ENCODE peak calls at places on chromosome 21, in ten cellular contexts. One of them, this sample, is unnamed.

GRCh38 chr21:29973258-29973657 is 33.5 kb upstream of the GRIK1 start:
- DNase-seq in stimulated activated naive CD4-positive, alpha-beta T cell treated with Interleukin-2 at 50 U/mL for 16 hours: no peak
- DNase-seq in psoas muscle: no peak
- DNase-seq in GM03348: no peak
- DNase-seq in C1 segment of cervical spinal cord: no peak
- DNase-seq in activated T-cell treated with anti-CD3 and anti-CD28 coated beads, Interleukin-2, amount 50 U/mL, for 48 hours: no peak
- DNase-seq in NCI-H1694 treated with DMSO at 0.1 percent for 48 hours: no peak
- DNase-seq in posterior cingulate gyrus: no peak
- DNase-seq in iPS DF 19.7: no peak
- DNase-seq in heart right ventricle: no peak
- DNase-seq in this sample: no peak

GRCh38 chr21:34603710-34604057 is 11.2 kb downstream of the RCAN1 start:
- DNase-seq in psoas muscle: no peak
- DNase-seq in stimulated activated naive CD4-positive, alpha-beta T cell treated with Interleukin-2 at 50 U/mL for 16 hours: no peak
- DNase-seq in posterior cingulate gyrus: no peak
- DNase-seq in heart right ventricle: no peak
- DNase-seq in GM03348: no peak
- DNase-seq in C1 segment of cervical spinal cord: no peak
- DNase-seq in NCI-H1694 treated with DMSO at 0.1 percent for 48 hours: no peak
- DNase-seq in iPS DF 19.7: no peak
- DNase-seq in activated T-cell treated with anti-CD3 and anti-CD28 coated beads, Interleukin-2, amount 50 U/mL, for 48 hours: no peak
- DNase-seq in this sample: no peak

GRCh38 chr21:44800971-44801467 is 601 bp downstream of the UBE2G2 start:
- DNase-seq in activated T-cell treated with anti-CD3 and anti-CD28 coated beads, Interleukin-2, amount 50 U/mL, for 48 hours: no peak
- DNase-seq in stimulated activated naive CD4-positive, alpha-beta T cell treated with Interleukin-2 at 50 U/mL for 16 hours: no peak
- DNase-seq in posterior cingulate gyrus: no peak
- DNase-seq in psoas muscle: no peak
- DNase-seq in iPS DF 19.7: no peak
- DNase-seq in heart right ventricle: no peak
- DNase-seq in C1 segment of cervical spinal cord: no peak
- DNase-seq in NCI-H1694 treated with DMSO at 0.1 percent for 48 hours: peak
- DNase-seq in GM03348: peak
- DNase-seq in this sample: peak

GRCh38 chr21:44485254-44485793 is 30.0 kb downstream of the LRRC3 start:
- DNase-seq in heart right ventricle: no peak
- DNase-seq in GM03348: no peak
- DNase-seq in activated T-cell treated with anti-CD3 and anti-CD28 coated beads, Interleukin-2, amount 50 U/mL, for 48 hours: peak
- DNase-seq in posterior cingulate gyrus: no peak
- DNase-seq in psoas muscle: no peak
- DNase-seq in stimulated activated naive CD4-positive, alpha-beta T cell treated with Interleukin-2 at 50 U/mL for 16 hours: no peak
- DNase-seq in NCI-H1694 treated with DMSO at 0.1 percent for 48 hours: no peak
- DNase-seq in iPS DF 19.7: peak
- DNase-seq in C1 segment of cervical spinal cord: no peak
- DNase-seq in this sample: peak

GRCh38 chr21:14361958-14362357 is 21.0 kb downstream of the HSPA13 start:
- DNase-seq in psoas muscle: no peak
- DNase-seq in stimulated activated naive CD4-positive, alpha-beta T cell treated with Interleukin-2 at 50 U/mL for 16 hours: no peak
- DNase-seq in activated T-cell treated with anti-CD3 and anti-CD28 coated beads, Interleukin-2, amount 50 U/mL, for 48 hours: no peak
- DNase-seq in GM03348: peak
- DNase-seq in C1 segment of cervical spinal cord: no peak
- DNase-seq in posterior cingulate gyrus: no peak
- DNase-seq in NCI-H1694 treated with DMSO at 0.1 percent for 48 hours: no peak
- DNase-seq in heart right ventricle: no peak
- DNase-seq in iPS DF 19.7: no peak
- DNase-seq in this sample: no peak

GRCh38 chr21:17371470-17371869 is 141.4 kb upstream of the CXADR start:
- DNase-seq in C1 segment of cervical spinal cord: no peak
- DNase-seq in iPS DF 19.7: no peak
- DNase-seq in heart right ventricle: no peak
- DNase-seq in psoas muscle: no peak
- DNase-seq in posterior cingulate gyrus: no peak
- DNase-seq in GM03348: peak
- DNase-seq in stimulated activated naive CD4-positive, alpha-beta T cell treated with Interleukin-2 at 50 U/mL for 16 hours: no peak
- DNase-seq in NCI-H1694 treated with DMSO at 0.1 percent for 48 hours: no peak
- DNase-seq in activated T-cell treated with anti-CD3 and anti-CD28 coated beads, Interleukin-2, amount 50 U/mL, for 48 hours: no peak
- DNase-seq in this sample: no peak

GRCh38 chr21:41142051-41142795 is 25.7 kb upstream of the BACE2 start:
- DNase-seq in activated T-cell treated with anti-CD3 and anti-CD28 coated beads, Interleukin-2, amount 50 U/mL, for 48 hours: no peak
- DNase-seq in C1 segment of cervical spinal cord: no peak
- DNase-seq in stimulated activated naive CD4-positive, alpha-beta T cell treated with Interleukin-2 at 50 U/mL for 16 hours: no peak
- DNase-seq in GM03348: peak
- DNase-seq in iPS DF 19.7: no peak
- DNase-seq in heart right ventricle: peak
- DNase-seq in NCI-H1694 treated with DMSO at 0.1 percent for 48 hours: peak
- DNase-seq in posterior cingulate gyrus: no peak
- DNase-seq in psoas muscle: peak
- DNase-seq in this sample: peak

GRCh38 chr21:45310446-45310845 is 22.8 kb upstream of the POFUT2 start:
- DNase-seq in iPS DF 19.7: no peak
- DNase-seq in posterior cingulate gyrus: no peak
- DNase-seq in GM03348: no peak
- DNase-seq in psoas muscle: no peak
- DNase-seq in NCI-H1694 treated with DMSO at 0.1 percent for 48 hours: no peak
- DNase-seq in activated T-cell treated with anti-CD3 and anti-CD28 coated beads, Interleukin-2, amount 50 U/mL, for 48 hours: no peak
- DNase-seq in stimulated activated naive CD4-positive, alpha-beta T cell treated with Interleukin-2 at 50 U/mL for 16 hours: no peak
- DNase-seq in heart right ventricle: no peak
- DNase-seq in C1 segment of cervical spinal cord: no peak
- DNase-seq in this sample: no peak

GRCh38 chr21:44905016-44905724 is 15.5 kb downstream of the ITGB2 start:
- DNase-seq in psoas muscle: peak
- DNase-seq in stimulated activated naive CD4-positive, alpha-beta T cell treated with Interleukin-2 at 50 U/mL for 16 hours: no peak
- DNase-seq in iPS DF 19.7: no peak
- DNase-seq in heart right ventricle: no peak
- DNase-seq in activated T-cell treated with anti-CD3 and anti-CD28 coated beads, Interleukin-2, amount 50 U/mL, for 48 hours: no peak
- DNase-seq in C1 segment of cervical spinal cord: no peak
- DNase-seq in NCI-H1694 treated with DMSO at 0.1 percent for 48 hours: no peak
- DNase-seq in GM03348: no peak
- DNase-seq in posterior cingulate gyrus: no peak
- DNase-seq in this sample: no peak

GRCh38 chr21:36575306-36575705 is 95.4 kb upstream of the CLDN14 start:
- DNase-seq in stimulated activated naive CD4-positive, alpha-beta T cell treated with Interleukin-2 at 50 U/mL for 16 hours: no peak
- DNase-seq in NCI-H1694 treated with DMSO at 0.1 percent for 48 hours: no peak
- DNase-seq in activated T-cell treated with anti-CD3 and anti-CD28 coated beads, Interleukin-2, amount 50 U/mL, for 48 hours: no peak
- DNase-seq in heart right ventricle: no peak
- DNase-seq in psoas muscle: no peak
- DNase-seq in iPS DF 19.7: no peak
- DNase-seq in C1 segment of cervical spinal cord: no peak
- DNase-seq in GM03348: no peak
- DNase-seq in posterior cingulate gyrus: no peak
- DNase-seq in this sample: no peak

GRCh38 chr21:45098867-45099266 is 24.5 kb downstream of the ADARB1 start:
- DNase-seq in NCI-H1694 treated with DMSO at 0.1 percent for 48 hours: peak
- DNase-seq in psoas muscle: no peak
- DNase-seq in C1 segment of cervical spinal cord: no peak
- DNase-seq in stimulated activated naive CD4-positive, alpha-beta T cell treated with Interleukin-2 at 50 U/mL for 16 hours: no peak
- DNase-seq in activated T-cell treated with anti-CD3 and anti-CD28 coated beads, Interleukin-2, amount 50 U/mL, for 48 hours: no peak
- DNase-seq in GM03348: peak
- DNase-seq in posterior cingulate gyrus: no peak
- DNase-seq in heart right ventricle: no peak
- DNase-seq in iPS DF 19.7: no peak
- DNase-seq in this sample: no peak

GRCh38 chr21:21921410-21922232 is 923.4 kb downstream of the NCAM2 start:
- DNase-seq in NCI-H1694 treated with DMSO at 0.1 percent for 48 hours: no peak
- DNase-seq in C1 segment of cervical spinal cord: no peak
- DNase-seq in posterior cingulate gyrus: no peak
- DNase-seq in activated T-cell treated with anti-CD3 and anti-CD28 coated beads, Interleukin-2, amount 50 U/mL, for 48 hours: no peak
- DNase-seq in iPS DF 19.7: no peak
- DNase-seq in psoas muscle: no peak
- DNase-seq in stimulated activated naive CD4-positive, alpha-beta T cell treated with Interleukin-2 at 50 U/mL for 16 hours: no peak
- DNase-seq in heart right ventricle: no peak
- DNase-seq in GM03348: peak
- DNase-seq in this sample: no peak

GRCh38 chr21:35529141-35529863 is 480.2 kb upstream of the RUNX1 start:
- DNase-seq in C1 segment of cervical spinal cord: no peak
- DNase-seq in GM03348: peak
- DNase-seq in activated T-cell treated with anti-CD3 and anti-CD28 coated beads, Interleukin-2, amount 50 U/mL, for 48 hours: no peak
- DNase-seq in stimulated activated naive CD4-positive, alpha-beta T cell treated with Interleukin-2 at 50 U/mL for 16 hours: no peak
- DNase-seq in heart right ventricle: no peak
- DNase-seq in posterior cingulate gyrus: no peak
- DNase-seq in NCI-H1694 treated with DMSO at 0.1 percent for 48 hours: no peak
- DNase-seq in iPS DF 19.7: no peak
- DNase-seq in psoas muscle: no peak
- DNase-seq in this sample: no peak

GRCh38 chr21:31693222-31693621 is 33.7 kb downstream of the SOD1 start:
- DNase-seq in activated T-cell treated with anti-CD3 and anti-CD28 coated beads, Interleukin-2, amount 50 U/mL, for 48 hours: no peak
- DNase-seq in NCI-H1694 treated with DMSO at 0.1 percent for 48 hours: no peak
- DNase-seq in iPS DF 19.7: no peak
- DNase-seq in GM03348: no peak
- DNase-seq in stimulated activated naive CD4-positive, alpha-beta T cell treated with Interleukin-2 at 50 U/mL for 16 hours: no peak
- DNase-seq in heart right ventricle: no peak
- DNase-seq in psoas muscle: no peak
- DNase-seq in posterior cingulate gyrus: no peak
- DNase-seq in C1 segment of cervical spinal cord: no peak
- DNase-seq in this sample: no peak

GRCh38 chr21:44300262-44300959 is 558 bp downstream of the PFKL start:
- DNase-seq in GM03348: peak
- DNase-seq in activated T-cell treated with anti-CD3 and anti-CD28 coated beads, Interleukin-2, amount 50 U/mL, for 48 hours: peak
- DNase-seq in iPS DF 19.7: no peak
- DNase-seq in NCI-H1694 treated with DMSO at 0.1 percent for 48 hours: no peak
- DNase-seq in C1 segment of cervical spinal cord: no peak
- DNase-seq in stimulated activated naive CD4-positive, alpha-beta T cell treated with Interleukin-2 at 50 U/mL for 16 hours: peak
- DNase-seq in psoas muscle: peak
- DNase-seq in heart right ventricle: peak
- DNase-seq in posterior cingulate gyrus: peak
- DNase-seq in this sample: peak

GRCh38 chr21:41107602-41108001 is 60.4 kb upstream of the BACE2 start:
- DNase-seq in NCI-H1694 treated with DMSO at 0.1 percent for 48 hours: no peak
- DNase-seq in iPS DF 19.7: no peak
- DNase-seq in posterior cingulate gyrus: no peak
- DNase-seq in GM03348: no peak
- DNase-seq in psoas muscle: no peak
- DNase-seq in stimulated activated naive CD4-positive, alpha-beta T cell treated with Interleukin-2 at 50 U/mL for 16 hours: no peak
- DNase-seq in activated T-cell treated with anti-CD3 and anti-CD28 coated beads, Interleukin-2, amount 50 U/mL, for 48 hours: no peak
- DNase-seq in C1 segment of cervical spinal cord: no peak
- DNase-seq in heart right ventricle: no peak
- DNase-seq in this sample: no peak

GRCh38 chr21:43935711-43936110 is 70.7 kb downstream of the AGPAT3 start:
- DNase-seq in psoas muscle: no peak
- DNase-seq in heart right ventricle: no peak
- DNase-seq in NCI-H1694 treated with DMSO at 0.1 percent for 48 hours: no peak
- DNase-seq in C1 segment of cervical spinal cord: no peak
- DNase-seq in activated T-cell treated with anti-CD3 and anti-CD28 coated beads, Interleukin-2, amount 50 U/mL, for 48 hours: no peak
- DNase-seq in iPS DF 19.7: no peak
- DNase-seq in posterior cingulate gyrus: no peak
- DNase-seq in stimulated activated naive CD4-positive, alpha-beta T cell treated with Interleukin-2 at 50 U/mL for 16 hours: no peak
- DNase-seq in GM03348: no peak
- DNase-seq in this sample: no peak

GRCh38 chr21:46294647-46295176 is 8.6 kb downstream of the YBEY start:
- DNase-seq in stimulated activated naive CD4-positive, alpha-beta T cell treated with Interleukin-2 at 50 U/mL for 16 hours: no peak
- DNase-seq in GM03348: peak
- DNase-seq in NCI-H1694 treated with DMSO at 0.1 percent for 48 hours: no peak
- DNase-seq in psoas muscle: no peak
- DNase-seq in activated T-cell treated with anti-CD3 and anti-CD28 coated beads, Interleukin-2, amount 50 U/mL, for 48 hours: peak
- DNase-seq in posterior cingulate gyrus: no peak
- DNase-seq in C1 segment of cervical spinal cord: no peak
- DNase-seq in iPS DF 19.7: no peak
- DNase-seq in heart right ventricle: peak
- DNase-seq in this sample: no peak